ENCODE peak calls at places on chromosomes 13 and 19, in four cellular contexts. J, D, Z and W are unnamed samples.

GRCh38 chr13:48235100-48235813 is 2.3 kb downstream of the ITM2B start:
- DNase-seq in D (peak; percentile 30), Z (peak; percentile 42), J (peak; percentile 57), W (no peak)

GRCh38 chr19:3279306-3279705 is 54.8 kb downstream of the CELF5 start:
- DNase-seq in J (no peak), D (no peak), Z (no peak), W (no peak)

GRCh38 chr19:39824143-39825092 is 9.5 kb downstream of the DYRK1B start:
- DNase-seq in D (peak; percentile 98), Z (peak; percentile 96), J (peak; percentile 88), W (peak; percentile 95)

GRCh38 chr19:55605637-55606470 is at the start of gene ZNF865:
- DNase-seq in D (peak; percentile 82), J (peak; percentile 91), Z (peak; percentile 92), W (peak; percentile 70)

GRCh38 chr19:7076151-7076550 is 6.6 kb downstream of the ZNF557 start:
- DNase-seq in J (no peak), Z (no peak), D (no peak), W (no peak)

GRCh38 chr13:83449666-83450395 is 432.4 kb downstream of the SLITRK1 start:
- DNase-seq in Z (peak; percentile 60), D (no peak), J (peak; percentile 92), W (no peak)

GRCh38 chr13:24458736-24459135 is 53.8 kb downstream of the PARP4 start:
- DNase-seq in D (no peak), Z (no peak), J (no peak), W (no peak)

GRCh38 chr13:47457631-47458030 is 543.4 kb downstream of the SUCLA2 start:
- DNase-seq in D (no peak), J (no peak), Z (no peak), W (no peak)

GRCh38 chr13:49371943-49372636 is 71.8 kb downstream of the CAB39L start:
- DNase-seq in J (no peak), Z (no peak), D (peak; percentile 10), W (no peak)

GRCh38 chr13:100357764-100358163 is 230.8 kb downstream of the GGACT start:
- DNase-seq in Z (no peak), D (no peak), J (no peak), W (no peak)

GRCh38 chr13:43286769-43287168 is 263.4 kb downstream of the DNAJC15 start:
- DNase-seq in D (no peak), Z (no peak), J (no peak), W (no peak)

GRCh38 chr19:11405846-11406643 is 13.1 kb downstream of the RGL3 start:
- DNase-seq in J (no peak), D (no peak), Z (peak; percentile 46), W (no peak)

GRCh38 chr19:30745476-30745985 is 373.3 kb downstream of the ZNF536 start:
- DNase-seq in Z (no peak), D (no peak), J (no peak), W (no peak)

GRCh38 chr13:36841411-36841810 is 22.4 kb downstream of the RFXAP start:
- DNase-seq in Z (no peak), J (no peak), D (no peak), W (no peak)

GRCh38 chr19:50332014-50332263 is 2.8 kb upstream of the KCNC3 start:
- DNase-seq in D (no peak), J (no peak), Z (no peak), W (no peak)

GRCh38 chr19:44720945-44721344 is 22.0 kb downstream of the CEACAM16 start:
- DNase-seq in Z (no peak), D (no peak), J (no peak), W (no peak)

GRCh38 chr13:44605275-44605674 is 29.1 kb upstream of the TSC22D1 start:
- DNase-seq in J (no peak), Z (no peak), D (no peak), W (no peak)

GRCh38 chr19:32767951-32768679 is 48.5 kb downstream of the TDRD12 start:
- DNase-seq in Z (no peak), J (no peak), D (no peak), W (no peak)

GRCh38 chr19:29098863-29099481 is 114.0 kb downstream of the UQCRFS1 start:
- DNase-seq in J (peak; percentile 83), Z (no peak), D (no peak), W (no peak)

GRCh38 chr19:33883869-33884519 is 87.3 kb downstream of the KCTD15 start:
- DNase-seq in D (peak; percentile 4), J (no peak), Z (peak; percentile 21), W (no peak)

GRCh38 chr19:49692102-49692599 is 1.2 kb downstream of the CPT1C start:
- DNase-seq in J (no peak), D (no peak), Z (no peak), W (no peak)

GRCh38 chr13:99176309-99177276 is 24.1 kb upstream of the UBAC2 start:
- DNase-seq in Z (peak; percentile 80), J (peak; percentile 72), D (peak; percentile 69), W (peak; percentile 57)